ENCODE peak calls at places on chromosome 21, in eight cellular contexts. S, P, C, X, O, A, D and K are unnamed samples.

GRCh38 chr21:35212393-35213127 is 163.5 kb upstream of the RUNX1 start:
- DNase-seq in S (no peak), P (peak; percentile 86), C (no peak), X (no peak), O (no peak), A (no peak), D (peak; percentile 45), K (peak; percentile 68)

GRCh38 chr21:44424608-44425306 is 30.6 kb upstream of the LRRC3 start:
- DNase-seq in S (no peak), P (no peak), C (no peak), X (no peak), O (peak; percentile 41), A (peak; percentile 6), D (no peak), K (no peak)

GRCh38 chr21:26715878-26716506 is 129.2 kb downstream of the ADAMTS1 start:
- DNase-seq in S (peak; percentile 52), P (peak; percentile 31), C (peak; percentile 71), X (peak; percentile 66), O (no peak), A (peak; percentile 32), D (peak; percentile 48), K (peak; percentile 19)

GRCh38 chr21:44532165-44532564 is 7.8 kb downstream of the KRTAP10-1 start:
- DNase-seq in S (no peak), P (no peak), C (no peak), X (no peak), O (peak; percentile 37), A (no peak), D (no peak), K (no peak)

GRCh38 chr21:19547951-19548635 is 1144.5 kb upstream of the TMPRSS15 start:
- DNase-seq in S (no peak), P (no peak), C (no peak), X (no peak), O (no peak), A (no peak), D (no peak), K (no peak)

GRCh38 chr21:26587621-26588260 is 14.7 kb upstream of the CYYR1 start:
- DNase-seq in S (no peak), P (peak; percentile 70), C (peak; percentile 74), X (peak; percentile 15), O (no peak), A (no peak), D (no peak), K (peak; percentile 78)

GRCh38 chr21:41090981-41091380 is 77.0 kb upstream of the BACE2 start:
- DNase-seq in S (no peak), P (no peak), C (peak; percentile 3), X (no peak), O (no peak), A (no peak), D (no peak), K (no peak)

GRCh38 chr21:22575165-22575584 is 1577.0 kb downstream of the NCAM2 start:
- DNase-seq in S (no peak), P (no peak), C (no peak), X (peak; percentile 41), O (no peak), A (no peak), D (no peak), K (peak; percentile 11)

GRCh38 chr21:16624468-16625102 is 888.3 kb upstream of the CXADR start:
- DNase-seq in S (no peak), P (no peak), C (no peak), X (no peak), O (no peak), A (no peak), D (no peak), K (no peak)

GRCh38 chr21:44708866-44709425 is 2.4 kb downstream of the TSPEAR start:
- DNase-seq in S (no peak), P (no peak), C (no peak), X (no peak), O (no peak), A (no peak), D (no peak), K (no peak)

GRCh38 chr21:41601573-41602371 is 93.8 kb upstream of the TMPRSS2 start:
- DNase-seq in S (peak; percentile 48), P (peak; percentile 42), C (peak; percentile 35), X (peak; percentile 60), O (peak; percentile 45), A (peak; percentile 5), D (no peak), K (no peak)

GRCh38 chr21:30268608-30269197 is 14.0 kb downstream of the KRTAP24-1 start:
- DNase-seq in S (no peak), P (no peak), C (peak; percentile 3), X (peak; percentile 23), O (no peak), A (no peak), D (no peak), K (no peak)

GRCh38 chr21:41370840-41371697 is 9.2 kb downstream of the MX2 start:
- DNase-seq in S (peak; percentile 33), P (peak; percentile 31), C (peak; percentile 26), X (no peak), O (no peak), A (no peak), D (no peak), K (no peak)

GRCh38 chr21:14863745-14864210 is 201.0 kb downstream of the NRIP1 start:
- DNase-seq in S (no peak), P (peak; percentile 19), C (peak; percentile 63), X (peak; percentile 56), O (no peak), A (no peak), D (no peak), K (no peak)

GRCh38 chr21:30227633-30228404 is 11.9 kb upstream of the CLDN8 start:
- DNase-seq in S (peak; percentile 13), P (peak; percentile 82), C (peak; percentile 98), X (peak; percentile 83), O (no peak), A (peak; percentile 59), D (peak; percentile 40), K (peak; percentile 99)

GRCh38 chr21:34992736-34993135 is 56.4 kb downstream of the RUNX1 start:
- DNase-seq in S (peak; percentile 24), P (peak; percentile 89), C (peak; percentile 73), X (no peak), O (no peak), A (peak; percentile 83), D (no peak), K (no peak)

DNA sequence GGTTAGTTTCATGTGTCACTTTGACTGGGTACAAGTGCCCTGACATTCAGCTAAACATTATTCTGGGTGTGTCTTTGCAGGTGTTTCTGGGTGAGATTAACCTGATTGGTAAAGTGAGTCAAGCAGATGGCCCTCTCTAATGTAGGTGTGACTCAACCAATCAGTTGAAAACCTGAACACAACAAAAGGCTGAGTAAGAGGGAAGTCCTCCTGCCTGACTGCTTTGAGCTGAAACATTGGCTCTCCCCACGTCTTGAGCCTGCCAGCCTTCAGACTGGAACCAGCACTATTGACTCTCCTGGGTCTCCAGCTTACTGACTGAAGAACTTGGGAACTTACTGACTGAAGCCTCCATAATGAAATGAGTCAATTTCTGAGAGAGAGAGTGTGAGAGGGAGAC is 70.0 kb upstream of the C21orf91 start:
- DNase-seq in S (no peak), P (no peak), C (no peak), X (no peak), O (no peak), A (no peak), D (no peak), K (peak; percentile 78)
- H3K27ac ChIP-seq in S (no peak overlapping the region), P (no peak overlapping the region), C (no peak overlapping the region), X (no peak overlapping the region), O (no peak overlapping the region), A (no peak overlapping the region), D (no peak overlapping the region), K (no peak overlapping the region)

GRCh38 chr21:32521736-32522360 is 63.5 kb downstream of the TCP10L start:
- DNase-seq in S (no peak), P (no peak), C (no peak), X (no peak), O (no peak), A (no peak), D (no peak), K (no peak)
- H3K4me1 ChIP-seq in S (peaks cover 6% of the 10 kb centered on the region), P (peaks cover 9% of the 10 kb centered on the region), C (no peaks in the 10 kb centered on the region), X (no peaks in the 10 kb centered on the region), O (no peaks in the 10 kb centered on the region), A (peaks cover 12% of the 10 kb centered on the region), D (peaks cover 29% of the 10 kb centered on the region), K (peaks cover 20% of the 10 kb centered on the region)

GRCh38 chr21:42923553-42924432 is 1.6 kb downstream of the ERVH48-1 start:
- DNase-seq in S (peak; percentile 83), P (peak; percentile 83), C (peak; percentile 91), X (peak; percentile 92), O (peak; percentile 70), A (peak; percentile 79), D (peak; percentile 73), K (peak; percentile 77)
- TF ChIP-seq CTCF in S (peak; percentile 63), P (peak; percentile 84), C (peak; percentile 79), X (peak; percentile 67), O (peak; percentile 86), A (peak; percentile 84), D (peak; percentile 50), K (peak; percentile 99)

DNA sequence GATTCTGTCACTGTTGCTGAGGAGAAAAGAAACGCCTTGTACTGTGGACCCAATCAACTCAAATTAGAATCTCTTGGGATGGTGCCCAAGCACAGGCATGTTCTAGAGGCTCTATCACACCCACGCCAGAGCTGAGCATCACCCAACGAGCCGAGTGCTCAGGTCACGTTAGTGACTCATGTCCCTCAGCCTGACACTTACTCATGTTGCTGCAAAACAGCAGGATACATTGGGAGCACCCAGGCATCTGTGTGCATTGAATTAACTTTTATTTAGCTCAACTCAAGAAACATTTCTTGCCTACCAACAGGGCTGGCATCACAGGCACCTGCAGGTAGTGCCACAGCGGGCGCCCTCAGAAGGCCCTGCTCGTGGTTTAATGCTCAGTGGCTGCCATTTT is 149.8 kb downstream of the ETS2 start:
- DNase-seq in S (no peak), P (peak; percentile 75), C (peak; percentile 42), X (peak; percentile 42), O (no peak), A (no peak), D (peak; percentile 53), K (peak; percentile 73)
- H3K27ac ChIP-seq in S (no peak overlapping the region), P (no peak overlapping the region), C (peak overlapping the region; percentile 89), X (peak overlapping the region; percentile 96), O (no peak overlapping the region), A (no peak overlapping the region), D (no peak overlapping the region), K (no peak overlapping the region)

GRCh38 chr21:45889115-45889708 is 92.4 kb upstream of the COL6A1 start:
- DNase-seq in S (no peak), P (no peak), C (no peak), X (no peak), O (no peak), A (no peak), D (no peak), K (no peak)
- H3K4me1 ChIP-seq in S (no peaks in the 10 kb centered on the region), P (peaks cover under 1% of the 10 kb centered on the region), C (peaks cover 30% of the 10 kb centered on the region), X (peaks cover 6% of the 10 kb centered on the region), O (peaks cover 4% of the 10 kb centered on the region), A (peaks cover 19% of the 10 kb centered on the region), D (peaks cover 16% of the 10 kb centered on the region), K (no peaks in the 10 kb centered on the region)

DNA sequence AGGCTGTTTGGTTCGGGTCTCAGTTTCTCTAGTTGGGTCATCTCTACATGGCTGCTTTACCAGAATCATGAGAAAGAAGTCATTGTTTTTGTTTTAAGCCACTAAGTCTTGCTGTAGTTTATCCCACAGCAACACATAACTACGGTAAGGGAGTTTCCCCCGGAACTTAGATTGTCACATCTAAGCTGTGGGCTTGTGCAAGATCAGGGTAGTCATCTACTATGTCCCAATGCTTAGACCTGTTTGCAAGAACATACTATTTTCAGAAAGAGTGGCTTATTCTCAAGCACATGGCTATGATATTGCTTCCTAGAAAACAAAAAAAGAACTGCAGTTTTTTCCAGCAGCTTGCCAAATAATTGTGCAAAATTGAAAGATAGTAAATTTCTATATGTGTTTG is 18.0 kb upstream of the OLIG2 start:
- DNase-seq in S (no peak), P (no peak), C (no peak), X (no peak), O (no peak), A (no peak), D (no peak), K (no peak)
- TF ChIP-seq CTCF in S (no peak), P (no peak), C (no peak), X (no peak), O (no peak), A (no peak), D (no peak), K (no peak)